ENCODE peak calls at places on chromosomes 3 and 15, in eight cellular contexts. K, R, Z, Q, I, M, A and H are unnamed samples.

GRCh38 chr3:154954750-154955149 is 125.4 kb upstream of the MME start:
- DNase-seq in K (no peak), R (peak), Z (peak), Q (no peak), I (peak), M (no peak), A (no peak), H (no peak)

GRCh38 chr3:98711426-98711825 is 51.7 kb upstream of the ST3GAL6 start:
- DNase-seq in K (no peak), R (no peak), Z (no peak), Q (no peak), I (no peak), M (no peak), A (no peak), H (no peak)

GRCh38 chr15:69505906-69506305 is 53.3 kb downstream of the RPLP1 start:
- DNase-seq in K (no peak), R (no peak), Z (no peak), Q (no peak), I (no peak), M (no peak), A (no peak), H (no peak)

GRCh38 chr15:77511869-77512268 is 91.2 kb downstream of the HMG20A start:
- DNase-seq in K (no peak), R (no peak), Z (no peak), Q (no peak), I (no peak), M (no peak), A (no peak), H (no peak)

GRCh38 chr15:58547628-58548307 is 116.0 kb downstream of the LIPC start:
- DNase-seq in K (no peak), R (no peak), Z (no peak), Q (no peak), I (no peak), M (no peak), A (no peak), H (no peak)

GRCh38 chr3:143586565-143586964 is 261.7 kb downstream of the SLC9A9 start:
- DNase-seq in K (no peak), R (no peak), Z (peak), Q (no peak), I (no peak), M (peak), A (no peak), H (peak)

GRCh38 chr3:157081681-157082210 is 78.2 kb downstream of the CCNL1 start:
- DNase-seq in K (peak), R (peak), Z (peak), Q (peak), I (peak), M (peak), A (peak), H (peak)

GRCh38 chr3:55728461-55729100 is 241.5 kb upstream of the WNT5A start:
- DNase-seq in K (no peak), R (no peak), Z (no peak), Q (no peak), I (no peak), M (no peak), A (no peak), H (no peak)

GRCh38 chr3:174251696-174252095 is 607.4 kb upstream of the NAALADL2 start:
- DNase-seq in K (no peak), R (no peak), Z (no peak), Q (no peak), I (no peak), M (no peak), A (no peak), H (no peak)

GRCh38 chr3:108130247-108130646 is 39.4 kb upstream of the CD47 start:
- DNase-seq in K (no peak), R (no peak), Z (no peak), Q (no peak), I (no peak), M (no peak), A (no peak), H (no peak)

GRCh38 chr3:187639912-187640822 is 30.0 kb downstream of the SST start:
- DNase-seq in K (no peak), R (peak), Z (no peak), Q (no peak), I (no peak), M (no peak), A (no peak), H (peak)

GRCh38 chr15:88704791-88705768 is 66.3 kb downstream of the ISG20 start:
- DNase-seq in K (peak), R (no peak), Z (peak), Q (no peak), I (peak), M (no peak), A (no peak), H (no peak)

GRCh38 chr15:85581495-85581894 is 201.1 kb downstream of the AKAP13 start:
- DNase-seq in K (no peak), R (no peak), Z (no peak), Q (no peak), I (no peak), M (peak), A (peak), H (no peak)

GRCh38 chr3:133996251-133996661 is 33.5 kb downstream of the SLCO2A1 start:
- DNase-seq in K (no peak), R (no peak), Z (peak), Q (no peak), I (peak), M (no peak), A (no peak), H (no peak)

GRCh38 chr3:195005251-195005620 is 265.7 kb downstream of the XXYLT1 start:
- DNase-seq in K (no peak), R (no peak), Z (no peak), Q (no peak), I (no peak), M (no peak), A (no peak), H (no peak)

GRCh38 chr15:42528970-42529369 is 19.6 kb downstream of the LRRC57 start:
- DNase-seq in K (no peak), R (no peak), Z (no peak), Q (no peak), I (no peak), M (no peak), A (no peak), H (no peak)

GRCh38 chr3:64303401-64303800 is 78.1 kb upstream of the PRICKLE2 start:
- DNase-seq in K (no peak), R (no peak), Z (no peak), Q (no peak), I (no peak), M (no peak), A (no peak), H (no peak)

GRCh38 chr15:42632100-42632675 is 56.8 kb downstream of the STARD9 start:
- DNase-seq in K (no peak), R (no peak), Z (no peak), Q (no peak), I (no peak), M (no peak), A (no peak), H (no peak)

GRCh38 chr3:184715943-184716651 is 4.2 kb upstream of the MAGEF1 start:
- DNase-seq in K (no peak), R (no peak), Z (no peak), Q (no peak), I (no peak), M (no peak), A (no peak), H (peak)

GRCh38 chr3:127077506-127078064 is 94.7 kb downstream of the PLXNA1 start:
- DNase-seq in K (no peak), R (no peak), Z (no peak), Q (no peak), I (no peak), M (no peak), A (no peak), H (no peak)

GRCh38 chr3:195897081-195897852 is 11.1 kb downstream of the TNK2 start:
- DNase-seq in K (peak), R (peak), Z (peak), Q (no peak), I (peak), M (no peak), A (no peak), H (no peak)

GRCh38 chr3:12882336-12883310 is 41.3 kb upstream of the RPL32 start:
- DNase-seq in K (no peak), R (no peak), Z (no peak), Q (no peak), I (no peak), M (no peak), A (no peak), H (no peak)

GRCh38 chr15:54979949-54980348 is 216.8 kb downstream of the RSL24D1 start:
- DNase-seq in K (no peak), R (no peak), Z (no peak), Q (no peak), I (no peak), M (no peak), A (no peak), H (no peak)